ENCODE peak calls at places on chromosomes 16 and 17, in eight cellular contexts. X, F, C, O, M, E, K and Q are unnamed samples. For H3K9me3, the result is how much of the 10 kb centered on the place peaks cover.

GRCh38 chr17:76417499-76418143 is 33.2 kb downstream of the SPHK1 start:
- DNase-seq in X (no peak), F (no peak), C (no peak), O (peak), M (no peak), E (no peak), K (no peak), Q (no peak)

GRCh38 chr17:8588877-8589276 is 41.6 kb downstream of the MYH10 start:
- DNase-seq in X (no peak), F (no peak), C (no peak), O (no peak), M (no peak), E (no peak), K (no peak), Q (no peak)

GRCh38 chr17:8122391-8122922 is 1.4 kb downstream of the HES7 start:
- DNase-seq in X (no peak), F (no peak), C (no peak), O (no peak), M (no peak), E (peak), K (peak), Q (peak)

GRCh38 chr16:58044266-58045019 is 18.9 kb downstream of the MMP15 start:
- DNase-seq in X (no peak), F (no peak), C (no peak), O (no peak), M (no peak), E (no peak), K (no peak), Q (no peak)

GRCh38 chr17:63841350-63842172 is 924 bp downstream of the SMARCD2 start:
- DNase-seq in X (no peak), F (peak), C (peak), O (peak), M (peak), E (peak), K (peak), Q (peak)

GRCh38 chr16:72715267-72715666 is 332.7 kb downstream of the ZFHX3 start:
- DNase-seq in X (no peak), F (no peak), C (no peak), O (no peak), M (no peak), E (no peak), K (peak), Q (no peak)

GRCh38 chr17:56982312-56982711 is 4.4 kb downstream of the SCPEP1 start:
- DNase-seq in X (no peak), F (no peak), C (no peak), O (no peak), M (no peak), E (no peak), K (no peak), Q (no peak)

GRCh38 chr16:28259091-28259780 is 33.1 kb upstream of the SBK1 start:
- DNase-seq in X (no peak), F (no peak), C (no peak), O (no peak), M (no peak), E (no peak), K (no peak), Q (no peak)

GRCh38 chr16:28915181-28915580 is 9.9 kb downstream of the RABEP2 start:
- DNase-seq in X (no peak), F (no peak), C (no peak), O (no peak), M (no peak), E (no peak), K (peak), Q (no peak)

GRCh38 chr17:3260163-3260562 is 38.0 kb downstream of the OR3A1 start:
- DNase-seq in X (no peak), F (no peak), C (no peak), O (no peak), M (no peak), E (no peak), K (no peak), Q (no peak)

GRCh38 chr16:48421741-48422140 is 36.5 kb upstream of the SIAH1 start:
- DNase-seq in X (no peak), F (no peak), C (no peak), O (no peak), M (no peak), E (no peak), K (no peak), Q (no peak)

GRCh38 chr16:89920723-89921122 is 2.1 kb downstream of the MC1R start:
- DNase-seq in X (no peak), F (no peak), C (no peak), O (no peak), M (no peak), E (no peak), K (no peak), Q (no peak)

GRCh38 chr16:84995666-84996065 is 15.7 kb downstream of the ZDHHC7 start:
- DNase-seq in X (no peak), F (no peak), C (no peak), O (peak), M (no peak), E (no peak), K (no peak), Q (no peak)

GRCh38 chr16:883340-883739 is 82.8 kb upstream of the GNG13 start:
- DNase-seq in X (no peak), F (no peak), C (no peak), O (no peak), M (peak), E (no peak), K (no peak), Q (no peak)

GRCh38 chr17:67608691-67609090 is 109.0 kb upstream of the NOL11 start:
- DNase-seq in X (no peak), F (no peak), C (no peak), O (no peak), M (no peak), E (no peak), K (peak), Q (no peak)

GRCh38 chr17:66296289-66296725 is 6.1 kb upstream of the PRKCA start:
- DNase-seq in X (no peak), F (no peak), C (no peak), O (no peak), M (no peak), E (no peak), K (no peak), Q (no peak)

GRCh38 chr16:86120201-86120981 is 221.4 kb downstream of the IRF8 start:
- DNase-seq in X (no peak), F (no peak), C (no peak), O (no peak), M (peak), E (no peak), K (no peak), Q (no peak)

GRCh38 chr16:80231888-80232287 is 308.9 kb upstream of the DYNLRB2 start:
- DNase-seq in X (no peak), F (no peak), C (no peak), O (no peak), M (no peak), E (no peak), K (no peak), Q (no peak)

GRCh38 chr17:37137070-37137610 is 188.4 kb downstream of the AATF start:
- DNase-seq in X (no peak), F (no peak), C (no peak), O (no peak), M (no peak), E (no peak), K (no peak), Q (no peak)

GRCh38 chr16:84633622-84634021 is 14.7 kb upstream of the KLHL36 start:
- DNase-seq in X (no peak), F (no peak), C (peak), O (peak), M (peak), E (no peak), K (no peak), Q (no peak)

GRCh38 chr16:89167425-89167941 is 4.1 kb upstream of the CDH15 start:
- DNase-seq in X (peak), F (peak), C (peak), O (peak), M (peak), E (peak), K (peak), Q (peak)

GRCh38 chr16:11066231-11066870 is 122.0 kb downstream of the CLEC16A start:
- DNase-seq in X (no peak), F (no peak), C (no peak), O (no peak), M (peak), E (no peak), K (no peak), Q (no peak)

GRCh38 chr17:74466111-74466784 is at the start of gene CD300A:
- DNase-seq in X (no peak), F (no peak), C (no peak), O (no peak), M (no peak), E (no peak), K (no peak), Q (no peak)

GRCh38 chr16:85220125-85220839 is 108.0 kb upstream of the CIBAR2 start:
- DNase-seq in X (no peak), F (no peak), C (peak), O (peak), M (peak), E (no peak), K (peak), Q (peak)

GRCh38 chr17:72063262-72063661 is 57.6 kb upstream of the SOX9 start:
- DNase-seq in X (no peak), F (no peak), C (no peak), O (no peak), M (no peak), E (no peak), K (peak), Q (no peak)

GRCh38 chr17:58316260-58316960 is 12.2 kb downstream of the TSPOAP1 start:
- DNase-seq in X (no peak), F (peak), C (no peak), O (no peak), M (peak), E (no peak), K (no peak), Q (no peak)

GRCh38 chr17:57918017-57918895 is 37.0 kb downstream of the CUEDC1 start:
- DNase-seq in X (no peak), F (no peak), C (no peak), O (no peak), M (no peak), E (peak), K (peak), Q (peak)

GRCh38 chr16:22868859-22869258 is 54.9 kb downstream of the HS3ST2 start:
- DNase-seq in X (no peak), F (no peak), C (no peak), O (no peak), M (no peak), E (no peak), K (no peak), Q (no peak)

GRCh38 chr17:42362245-42362961 is 25.8 kb downstream of the STAT3 start:
- DNase-seq in X (no peak), F (no peak), C (no peak), O (no peak), M (no peak), E (no peak), K (no peak), Q (no peak)

GRCh38 chr17:10757067-10757466 is 27.2 kb upstream of the TMEM220 start:
- DNase-seq in X (no peak), F (peak), C (peak), O (no peak), M (no peak), E (no peak), K (no peak), Q (no peak)
- H3K27ac ChIP-seq in X (no peak), F (peak), C (no peak), O (no peak), M (no peak), E (no peak), K (no peak), Q (no peak)

DNA sequence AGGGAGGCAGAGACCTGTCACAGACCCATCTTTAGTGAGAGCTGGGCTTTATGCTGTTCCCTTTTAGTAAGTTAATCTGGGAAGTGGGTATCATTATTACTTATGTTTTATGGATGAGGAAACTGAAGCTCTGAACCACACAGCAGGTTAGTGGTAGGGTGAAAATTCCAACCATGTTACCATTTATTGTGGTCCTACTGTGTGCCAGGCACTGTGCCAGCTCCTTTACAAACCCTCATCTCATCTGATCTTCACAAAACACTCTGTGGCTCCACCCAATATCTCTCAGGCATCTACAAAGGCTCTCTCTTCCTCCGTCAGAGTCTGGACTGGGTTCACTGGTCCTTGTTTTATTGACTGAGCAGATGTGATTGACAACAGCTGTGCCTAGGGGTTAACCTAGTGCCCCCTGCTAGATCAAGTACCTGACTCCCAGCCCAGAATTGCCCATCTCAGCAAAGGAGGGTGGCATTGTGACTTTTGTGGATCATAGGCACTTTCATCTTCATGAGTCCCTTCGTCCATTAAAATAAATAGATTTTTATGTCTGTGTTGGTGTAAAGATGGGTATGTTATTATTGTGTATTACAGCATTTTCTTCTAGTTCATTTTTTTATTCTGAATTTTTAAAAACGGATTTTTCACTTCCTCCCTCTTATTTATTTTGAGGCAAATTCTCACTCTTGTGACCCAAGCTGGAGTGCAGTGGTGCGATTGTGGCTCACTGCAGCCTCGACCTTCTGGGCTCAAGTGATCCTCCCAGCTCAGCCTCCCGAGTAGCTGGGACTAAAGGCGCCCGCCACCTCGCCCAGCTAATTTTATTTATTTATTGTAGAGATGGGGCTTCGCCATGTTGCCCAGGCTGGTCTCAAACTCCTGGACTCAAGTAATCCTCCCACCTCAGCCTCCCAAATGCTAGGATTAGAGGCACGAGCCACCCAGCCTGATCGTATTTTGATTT is 3.1 kb downstream of the TGFB1I1 start:
- DNase-seq in X (no peak), F (no peak), C (no peak), O (no peak), M (no peak), E (no peak), K (no peak), Q (no peak)
- H3K4me3 ChIP-seq in X (no peak), F (no peak), C (no peak), O (no peak), M (no peak), E (no peak), K (no peak), Q (no peak)

GRCh38 chr17:81920612-81921530 is 2.9 kb upstream of the SIRT7 start:
- DNase-seq in X (no peak), F (no peak), C (no peak), O (peak), M (no peak), E (no peak), K (no peak), Q (no peak)

GRCh38 chr17:81917565-81918332 is at the start of gene SIRT7:
- DNase-seq in X (peak), F (no peak), C (peak), O (peak), M (peak), E (peak), K (peak), Q (peak)

GRCh38 chr17:81921531-81921862 is 3.5 kb upstream of the SIRT7 start:
- DNase-seq in X (no peak), F (no peak), C (no peak), O (no peak), M (no peak), E (no peak), K (no peak), Q (no peak)

GRCh38 chr17:81921996-81922565 is 4.1 kb upstream of the SIRT7 start:
- DNase-seq in X (no peak), F (no peak), C (no peak), O (no peak), M (no peak), E (no peak), K (no peak), Q (no peak)

DNA sequence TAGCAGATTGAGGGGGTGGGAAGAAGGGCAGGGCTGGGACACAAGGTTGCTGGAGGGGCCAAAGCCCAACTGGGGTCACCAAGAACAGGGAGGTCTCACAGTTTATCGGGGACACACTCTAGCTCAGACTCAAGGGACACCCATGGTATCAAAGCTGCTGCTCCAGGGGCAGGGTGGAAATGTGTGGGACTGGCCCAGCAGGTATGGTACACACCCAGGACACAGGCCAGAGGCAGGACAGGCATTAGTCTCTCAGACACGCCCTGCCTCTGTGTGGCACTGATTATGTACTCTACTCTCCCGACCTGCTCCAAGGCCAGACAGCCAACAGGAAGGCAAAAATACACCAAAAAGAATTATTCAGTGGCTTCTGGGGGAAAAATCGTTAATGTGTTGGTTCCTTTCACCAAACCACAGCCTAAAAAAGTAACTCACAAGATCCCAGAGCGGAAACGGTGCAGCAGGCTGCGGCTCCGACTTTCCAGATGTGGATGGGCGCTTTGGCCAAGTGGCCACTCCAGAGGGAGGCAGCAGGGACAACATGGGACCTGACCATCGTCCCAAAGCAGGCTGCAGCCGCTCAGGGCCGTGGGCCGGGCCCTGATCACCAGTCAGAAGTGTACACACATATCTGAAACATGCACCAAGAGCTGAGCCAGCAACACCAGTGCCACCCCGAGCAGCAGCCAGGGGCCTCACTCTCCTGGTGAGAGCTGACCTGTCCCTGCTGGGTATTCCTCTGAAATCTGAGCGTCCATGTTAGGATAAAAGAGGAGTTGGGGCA is 978 bp upstream of the SIRT7 start:
- DNase-seq in X (no peak), F (no peak), C (no peak), O (peak), M (no peak), E (no peak), K (peak), Q (no peak)
- H3K9me3 ChIP-seq in X (under half), F (under half), C (under half), O (under half), M (under half), E (under half), K (under half), Q (under half)

GRCh38 chr17:5769936-5770335 is 185.6 kb upstream of the NLRP1 start:
- DNase-seq in X (no peak), F (no peak), C (no peak), O (no peak), M (no peak), E (peak), K (no peak), Q (peak)
- H3K27ac ChIP-seq in X (no peak), F (no peak), C (no peak), O (no peak), M (no peak), E (peak), K (no peak), Q (peak)

GRCh38 chr17:40342575-40343058 is 21.9 kb downstream of the GJD3 start:
- DNase-seq in X (no peak), F (no peak), C (no peak), O (peak), M (no peak), E (no peak), K (no peak), Q (no peak)
- H3K4me3 ChIP-seq in X (peak), F (peak), C (peak), O (peak), M (peak), E (peak), K (peak), Q (peak)

GRCh38 chr17:16551878-16552636 is 16.9 kb downstream of the ZNF287 start:
- DNase-seq in X (no peak), F (no peak), C (no peak), O (no peak), M (no peak), E (no peak), K (no peak), Q (no peak)
- H3K9me3 ChIP-seq in X (half or more), F (half or more), C (under half), O (under half), M (under half), E (half or more), K (half or more), Q (half or more)

GRCh38 chr17:29145289-29146058 is 34.7 kb downstream of the MYO18A start:
- DNase-seq in X (peak), F (no peak), C (no peak), O (peak), M (peak), E (peak), K (peak), Q (peak)
- H3K27ac ChIP-seq in X (no peak), F (peak), C (no peak), O (no peak), M (peak), E (no peak), K (no peak), Q (no peak)

DNA sequence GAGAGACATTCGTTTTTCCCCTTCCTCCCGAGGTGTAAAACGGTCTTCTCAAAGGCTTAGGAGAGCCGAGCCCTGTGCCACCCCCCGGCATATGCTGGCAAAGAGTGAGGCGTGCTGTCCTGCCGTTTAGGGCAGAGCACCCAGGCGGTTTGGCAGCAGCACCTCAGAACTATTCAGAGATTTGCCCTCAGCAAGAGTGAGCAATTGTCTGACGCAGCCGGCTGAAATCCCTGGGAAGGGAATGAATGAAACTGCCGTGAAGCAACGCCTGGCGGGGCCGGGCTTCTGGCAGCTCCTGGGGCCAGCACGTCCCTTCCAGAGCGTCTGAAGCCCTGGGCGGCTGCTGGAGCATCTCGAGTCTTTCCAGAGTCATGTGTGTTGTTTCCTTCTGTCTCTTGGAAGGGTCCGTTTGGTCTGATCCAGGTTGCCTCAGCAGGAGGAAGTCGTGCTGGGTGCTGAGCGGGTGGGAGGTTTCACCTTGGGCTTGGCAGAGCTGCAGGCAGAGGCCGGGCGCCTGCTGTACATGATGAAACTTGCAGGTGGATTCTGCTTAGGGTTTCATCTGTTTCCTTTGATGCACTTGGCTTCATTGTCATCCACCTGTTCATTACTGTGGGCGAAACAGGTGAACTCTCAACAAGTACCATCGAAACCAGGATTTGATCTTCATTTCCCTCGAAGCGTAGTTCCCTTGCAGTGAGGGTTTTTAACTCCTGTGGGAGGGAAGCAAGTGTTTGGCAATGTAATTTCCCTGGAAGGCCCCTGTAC is 35.4 kb downstream of the TBCD start:
- DNase-seq in X (no peak), F (no peak), C (no peak), O (no peak), M (peak), E (no peak), K (no peak), Q (no peak)
- H3K4me3 ChIP-seq in X (no peak), F (no peak), C (no peak), O (no peak), M (no peak), E (no peak), K (no peak), Q (no peak)

DNA sequence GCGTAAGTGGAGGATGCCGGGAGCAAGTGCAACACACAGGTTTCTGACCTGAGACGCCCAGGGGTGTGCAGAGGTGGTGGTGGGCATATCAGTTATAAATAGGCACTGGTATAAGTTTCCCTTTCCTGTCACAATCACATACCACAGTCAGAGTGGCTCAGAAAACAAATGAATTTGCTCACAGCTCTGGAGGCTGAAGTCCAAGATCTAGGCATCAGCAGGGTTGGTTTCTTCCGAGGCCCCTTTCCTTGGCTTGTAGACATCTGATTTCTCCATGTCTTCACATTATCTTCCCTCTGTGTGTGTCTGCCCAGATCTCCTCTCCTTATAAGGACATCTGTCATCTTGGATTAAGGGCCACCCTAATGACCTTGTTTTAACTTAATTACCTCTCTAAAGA is 250.5 kb upstream of the TNRC6C start:
- DNase-seq in X (no peak), F (no peak), C (no peak), O (no peak), M (no peak), E (no peak), K (no peak), Q (no peak)
- H3K9me3 ChIP-seq in X (under half), F (under half), C (under half), O (under half), M (under half), E (under half), K (under half), Q (under half)